ENCODE peak calls at places on chromosome 2, in five cellular contexts. X is endothelial cell of umbilical vein; U is neural progenitor cell; M is CD8-positive, alpha-beta T cell; L is aorta. Q is an unnamed sample.

GRCh38 chr2:152221870-152222269 is 46.3 kb upstream of the STAM2 start:
- DNase-seq in X (peak; percentile 28), U (no peak), M (no peak), L (no peak), Q (no peak)

GRCh38 chr2:63819256-63819655 is 22.4 kb upstream of the UGP2 start:
- DNase-seq in X (no peak), U (no peak), M (no peak), L (no peak), Q (no peak)

GRCh38 chr2:8371653-8372052 is 310.2 kb upstream of the ID2 start:
- DNase-seq in X (no peak), U (no peak), M (no peak), L (no peak), Q (no peak)

GRCh38 chr2:20378891-20379519 is 28.4 kb upstream of the PUM2 start:
- DNase-seq in X (peak; percentile 78), U (peak; percentile 86), M (no peak), L (peak; percentile 95), Q (no peak)

GRCh38 chr2:178865121-178865520 is 57.9 kb upstream of the TTN start:
- DNase-seq in X (peak; percentile 21), U (no peak), M (no peak), L (no peak), Q (no peak)

GRCh38 chr2:235105821-235106359 is 154.1 kb downstream of the SH3BP4 start:
- DNase-seq in X (peak; percentile 39), U (no peak), M (no peak), L (no peak), Q (no peak)

GRCh38 chr2:44291281-44292248 is 16.3 kb downstream of the SLC3A1 start:
- DNase-seq in X (peak; percentile 67), U (peak; percentile 27), M (no peak), L (no peak), Q (peak; percentile 14)

GRCh38 chr2:112834379-112835014 is 2.1 kb downstream of the IL1B start:
- DNase-seq in X (peak; percentile 28), U (no peak), M (no peak), L (no peak), Q (no peak)

GRCh38 chr2:216665240-216665639 is 30.1 kb downstream of the IGFBP5 start:
- DNase-seq in X (no peak), U (peak; percentile 18), M (no peak), L (no peak), Q (no peak)

GRCh38 chr2:187711122-187711521 is 156.9 kb upstream of the TFPI start:
- DNase-seq in X (no peak), U (no peak), M (no peak), L (no peak), Q (no peak)

GRCh38 chr2:127142663-127143630 is 36.0 kb upstream of the BIN1 start:
- DNase-seq in X (no peak), U (no peak), M (peak; percentile 34), L (no peak), Q (no peak)

GRCh38 chr2:27724905-27725693 is 46.4 kb upstream of the MRPL33 start:
- DNase-seq in X (no peak), U (peak; percentile 17), M (no peak), L (no peak), Q (no peak)

GRCh38 chr2:188898261-188898660 is 75.9 kb upstream of the COL3A1 start:
- DNase-seq in X (no peak), U (no peak), M (no peak), L (no peak), Q (no peak)

GRCh38 chr2:60168247-60168646 is 385.2 kb downstream of the BCL11A start:
- DNase-seq in X (no peak), U (no peak), M (no peak), L (no peak), Q (no peak)

GRCh38 chr2:237020086-237020485 is 65.6 kb upstream of the COPS8 start:
- DNase-seq in X (no peak), U (no peak), M (no peak), L (no peak), Q (no peak)

GRCh38 chr2:47686018-47686417 is 96.9 kb upstream of the MSH6 start:
- DNase-seq in X (no peak), U (no peak), M (no peak), L (no peak), Q (no peak)

GRCh38 chr2:145207884-145208283 is 688.0 kb upstream of the ZEB2 start:
- DNase-seq in X (peak; percentile 94), U (no peak), M (no peak), L (no peak), Q (no peak)

GRCh38 chr2:6994569-6994968 is 77.4 kb downstream of the RNF144A start:
- DNase-seq in X (no peak), U (no peak), M (no peak), L (no peak), Q (no peak)

GRCh38 chr2:84924173-84925106 is 19.0 kb downstream of the TMSB10 start:
- DNase-seq in X (peak; percentile 84), U (peak; percentile 44), M (no peak), L (no peak), Q (peak; percentile 91)

GRCh38 chr2:64963719-64964118 is 25.5 kb upstream of the SLC1A4 start:
- DNase-seq in X (no peak), U (no peak), M (no peak), L (no peak), Q (no peak)

GRCh38 chr2:64957114-64957903 is 31.9 kb upstream of the SLC1A4 start:
- DNase-seq in X (no peak), U (no peak), M (no peak), L (no peak), Q (no peak)

GRCh38 chr2:64966017-64966416 is 23.2 kb upstream of the SLC1A4 start:
- DNase-seq in X (no peak), U (no peak), M (no peak), L (no peak), Q (no peak)

GRCh38 chr2:64958556-64958955 is 30.6 kb upstream of the SLC1A4 start:
- DNase-seq in X (no peak), U (no peak), M (no peak), L (no peak), Q (no peak)

GRCh38 chr2:64960819-64961218 is 28.4 kb upstream of the SLC1A4 start:
- DNase-seq in X (no peak), U (no peak), M (no peak), L (no peak), Q (no peak)
- H3K27ac ChIP-seq in X (no peak overlapping the region), U (no peak overlapping the region), M (no peak overlapping the region), L (no peak overlapping the region), Q (no peak overlapping the region)

DNA sequence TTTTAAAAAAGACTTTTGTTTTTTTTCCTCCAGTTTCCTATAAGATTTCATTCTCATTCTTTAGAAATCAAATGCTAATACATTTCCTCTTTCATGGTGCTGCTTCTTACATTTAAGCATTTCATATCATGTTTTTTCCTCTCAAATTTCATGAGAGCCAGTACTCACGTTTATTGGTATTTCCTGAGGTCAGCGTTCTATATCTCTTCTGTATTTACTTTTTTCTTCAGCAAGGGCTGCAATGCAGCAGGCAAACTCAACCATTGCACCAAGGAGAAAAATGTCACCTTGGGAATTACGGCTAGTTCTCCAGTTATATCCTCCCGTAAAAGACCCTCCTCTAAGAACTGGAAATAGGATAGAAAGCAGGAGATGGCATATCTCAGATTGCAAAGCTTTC is 32.4 kb downstream of the UPP2 start:
- DNase-seq in X (no peak), U (no peak), M (no peak), L (no peak), Q (no peak)
- H3K4me1 ChIP-seq in X (no peaks in the 10 kb centered on the region), U (no peaks in the 10 kb centered on the region), M (no peaks in the 10 kb centered on the region), L (no peaks in the 10 kb centered on the region), Q (no peaks in the 10 kb centered on the region)

DNA sequence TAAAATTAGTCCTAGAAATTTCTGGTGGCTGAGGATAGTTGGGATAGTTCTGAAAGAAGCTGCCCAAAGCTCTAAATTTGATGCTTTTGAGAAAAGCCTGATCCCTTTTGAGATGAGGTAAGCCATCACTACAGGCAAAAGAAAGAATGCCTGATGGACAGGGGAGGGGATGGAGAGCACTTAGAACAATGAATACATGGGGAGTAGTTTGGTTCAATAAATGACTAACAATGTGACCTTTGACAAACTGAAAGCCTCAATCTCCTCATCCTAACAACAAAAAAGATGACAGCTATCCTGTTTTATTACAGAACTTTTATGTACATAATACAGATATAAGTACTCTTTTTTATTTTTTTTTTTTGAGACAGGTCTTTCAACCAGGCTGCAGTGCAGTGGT is 42.7 kb downstream of the GFPT1 start:
- DNase-seq in X (no peak), U (peak; percentile 31), M (no peak), L (no peak), Q (no peak)
- H3K27ac ChIP-seq in X (no peak overlapping the region), U (peak overlapping the region; percentile 62), M (no peak overlapping the region), L (no peak overlapping the region), Q (no peak overlapping the region)

DNA sequence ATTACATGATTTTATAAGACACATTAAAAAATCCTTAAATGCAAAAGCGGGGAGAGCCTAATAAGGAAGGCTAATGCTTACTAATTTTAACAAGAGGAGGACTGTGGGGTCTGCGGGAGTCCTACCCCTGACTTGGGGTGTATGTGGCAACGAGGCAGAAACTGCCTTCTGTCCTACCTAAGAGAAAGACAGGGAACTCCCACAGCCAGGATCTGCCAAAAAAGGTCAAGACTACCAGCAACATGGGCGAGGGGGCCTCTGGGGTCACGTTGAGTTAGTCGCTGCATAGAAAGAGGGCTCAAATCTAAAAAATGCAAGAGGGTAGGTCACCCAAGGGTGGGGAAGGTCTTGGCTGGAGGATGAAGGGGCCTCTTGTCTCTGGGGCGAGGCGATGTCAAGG is 529 bp upstream of the AMER3 start:
- DNase-seq in X (no peak), U (no peak), M (no peak), L (no peak), Q (no peak)
- H3K4me1 ChIP-seq in X (no peaks in the 10 kb centered on the region), U (peaks cover 16% of the 10 kb centered on the region), M (no peaks in the 10 kb centered on the region), L (no peaks in the 10 kb centered on the region), Q (no peaks in the 10 kb centered on the region)

GRCh38 chr2:190860985-190861721 is 19.5 kb upstream of the GLS start:
- DNase-seq in X (no peak), U (peak; percentile 46), M (no peak), L (no peak), Q (no peak)

GRCh38 chr2:190864375-190864774 is 16.2 kb upstream of the GLS start:
- DNase-seq in X (no peak), U (no peak), M (no peak), L (no peak), Q (no peak)

GRCh38 chr2:190862591-190862991 is 18.0 kb upstream of the GLS start:
- DNase-seq in X (no peak), U (no peak), M (no peak), L (no peak), Q (no peak)

GRCh38 chr2:190863946-190864345 is 16.7 kb upstream of the GLS start:
- DNase-seq in X (no peak), U (no peak), M (no peak), L (no peak), Q (no peak)

GRCh38 chr2:190862067-190862466 is 18.6 kb upstream of the GLS start:
- DNase-seq in X (no peak), U (no peak), M (no peak), L (no peak), Q (no peak)
- H3K27ac ChIP-seq in X (no peak overlapping the region), U (no peak overlapping the region), M (no peak overlapping the region), L (peak overlapping the region; percentile 88), Q (no peak overlapping the region)

DNA sequence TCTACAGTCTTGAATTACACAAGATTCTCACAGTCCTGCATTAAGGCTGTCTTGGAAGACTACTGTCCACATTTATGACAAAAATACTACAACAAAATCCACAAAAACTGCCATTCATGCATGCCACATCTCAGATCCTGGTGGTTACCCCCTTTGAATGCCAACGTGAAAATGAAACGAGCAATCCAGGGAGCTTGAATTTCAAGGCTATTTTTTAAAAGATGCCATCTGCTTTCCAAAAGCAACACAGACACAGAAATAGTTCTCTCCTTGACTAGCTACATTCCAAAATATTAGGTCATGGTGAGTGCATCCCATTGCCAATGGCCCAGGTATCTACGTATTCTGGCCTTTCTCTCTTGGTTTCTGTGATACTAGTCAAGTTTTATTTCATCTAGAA is 36.3 kb downstream of the IRS1 start:
- DNase-seq in X (no peak), U (no peak), M (no peak), L (no peak), Q (no peak)
- H3K4me1 ChIP-seq in X (no peaks in the 10 kb centered on the region), U (no peaks in the 10 kb centered on the region), M (no peaks in the 10 kb centered on the region), L (peaks cover 30% of the 10 kb centered on the region), Q (no peaks in the 10 kb centered on the region)

GRCh38 chr2:191001032-191001431 is 12.9 kb downstream of the STAT1 start:
- DNase-seq in X (no peak), U (no peak), M (no peak), L (no peak), Q (no peak)
- H3K27ac ChIP-seq in X (no peak overlapping the region), U (no peak overlapping the region), M (no peak overlapping the region), L (no peak overlapping the region), Q (no peak overlapping the region)